ENCODE peak calls at places on chromosomes 6 and 20, in eight cellular contexts. R is cardiac muscle cell, C is upper lobe of right lung, G is Ammon's horn, N is A172, U is A549, F is WERI-Rb-1, P is astrocyte of the spinal cord. Z is an unnamed sample.

GRCh38 chr20:11807070-11807741 is 110.5 kb upstream of the BTBD3 start:
- DNase-seq in R (peak; percentile 87), C (no peak), G (no peak), N (peak; percentile 86), U (peak; percentile 30), F (no peak), P (peak; percentile 92), Z (no peak)

GRCh38 chr20:24662286-24662685 is 192.9 kb downstream of the SYNDIG1 start:
- DNase-seq in R (no peak), C (no peak), G (no peak), N (no peak), U (no peak), F (no peak), P (no peak), Z (no peak)

GRCh38 chr20:64038252-64038578 is 2.2 kb downstream of the C20orf204 start:
- DNase-seq in R (no peak), C (no peak), G (no peak), N (no peak), U (no peak), F (peak; percentile 39), P (no peak), Z (no peak)

GRCh38 chr20:51495921-51496545 is 46.5 kb downstream of the NFATC2 start:
- DNase-seq in R (no peak), C (no peak), G (no peak), N (no peak), U (no peak), F (no peak), P (no peak), Z (no peak)

GRCh38 chr20:1881240-1881835 is 13.9 kb upstream of the SIRPA start:
- DNase-seq in R (no peak), C (no peak), G (peak; percentile 70), N (peak; percentile 15), U (no peak), F (no peak), P (no peak), Z (no peak)

GRCh38 chr6:149211046-149211571 is 106.4 kb upstream of the TAB2 start:
- DNase-seq in R (peak; percentile 43), C (no peak), G (no peak), N (peak; percentile 20), U (no peak), F (no peak), P (no peak), Z (no peak)

GRCh38 chr6:116165596-116165995 is 39.7 kb upstream of the COL10A1 start:
- DNase-seq in R (no peak), C (no peak), G (no peak), N (no peak), U (no peak), F (no peak), P (no peak), Z (no peak)

GRCh38 chr20:24359306-24359705 is 110.1 kb upstream of the SYNDIG1 start:
- DNase-seq in R (no peak), C (no peak), G (no peak), N (no peak), U (no peak), F (peak; percentile 30), P (no peak), Z (no peak)

GRCh38 chr6:112149719-112150263 is 62.4 kb downstream of the FAM229B start:
- DNase-seq in R (peak; percentile 59), C (no peak), G (no peak), N (no peak), U (no peak), F (no peak), P (no peak), Z (no peak)

GRCh38 chr6:119347466-119348307 is 1.9 kb downstream of the MAN1A1 start:
- DNase-seq in R (no peak), C (peak; percentile 74), G (peak; percentile 59), N (no peak), U (no peak), F (no peak), P (no peak), Z (no peak)

GRCh38 chr6:108589244-108589730 is 28.6 kb downstream of the FOXO3 start:
- DNase-seq in R (peak; percentile 88), C (peak; percentile 85), G (peak; percentile 88), N (peak; percentile 56), U (peak; percentile 71), F (no peak), P (peak; percentile 69), Z (peak; percentile 94)

GRCh38 chr6:170150590-170150945 is 140.3 kb downstream of the DLL1 start:
- DNase-seq in R (no peak), C (no peak), G (no peak), N (no peak), U (no peak), F (peak; percentile 56), P (no peak), Z (no peak)

GRCh38 chr6:163667372-163668060 is 253.0 kb downstream of the QKI start:
- DNase-seq in R (peak; percentile 62), C (no peak), G (peak; percentile 77), N (peak; percentile 24), U (no peak), F (no peak), P (peak; percentile 35), Z (no peak)

GRCh38 chr6:108622601-108623335 is 62.1 kb downstream of the FOXO3 start:
- DNase-seq in R (peak; percentile 92), C (no peak), G (peak; percentile 64), N (peak; percentile 43), U (peak; percentile 10), F (peak; percentile 25), P (peak; percentile 93), Z (no peak)

GRCh38 chr6:2918936-2919335 is 15.8 kb upstream of the SERPINB9 start:
- DNase-seq in R (no peak), C (peak; percentile 46), G (no peak), N (no peak), U (no peak), F (peak; percentile 3), P (no peak), Z (no peak)

GRCh38 chr6:402901-403658 is 11.5 kb downstream of the IRF4 start:
- DNase-seq in R (no peak), C (no peak), G (no peak), N (no peak), U (no peak), F (no peak), P (no peak), Z (no peak)

GRCh38 chr20:12072945-12073245 is 155.2 kb downstream of the BTBD3 start:
- DNase-seq in R (no peak), C (no peak), G (no peak), N (peak; percentile 75), U (no peak), F (no peak), P (peak; percentile 75), Z (no peak)

GRCh38 chr6:160277144-160277543 is 18.5 kb upstream of the SLC22A2 start:
- DNase-seq in R (no peak), C (no peak), G (no peak), N (no peak), U (no peak), F (no peak), P (no peak), Z (peak; percentile 55)

GRCh38 chr6:27495386-27496135 is 22.7 kb upstream of the ZNF184 start:
- DNase-seq in R (peak; percentile 79), C (no peak), G (no peak), N (peak; percentile 96), U (peak; percentile 90), F (no peak), P (peak; percentile 75), Z (no peak)

GRCh38 chr6:154510144-154510905 is at the start of gene CNKSR3:
- DNase-seq in R (peak; percentile 97), C (peak; percentile 92), G (peak; percentile 67), N (peak; percentile 74), U (peak; percentile 88), F (peak; percentile 83), P (peak; percentile 98), Z (peak; percentile 93)

GRCh38 chr20:47907031-47907670 is 121.9 kb upstream of the SULF2 start:
- DNase-seq in R (no peak), C (no peak), G (no peak), N (no peak), U (no peak), F (no peak), P (no peak), Z (no peak)

GRCh38 chr6:19759117-19759880 is 77.9 kb upstream of the ID4 start:
- DNase-seq in R (peak; percentile 54), C (no peak), G (no peak), N (peak; percentile 89), U (peak; percentile 11), F (no peak), P (peak; percentile 78), Z (no peak)

GRCh38 chr20:35059110-35059509 is 33.5 kb downstream of the TRPC4AP start:
- DNase-seq in R (no peak), C (no peak), G (no peak), N (no peak), U (no peak), F (no peak), P (no peak), Z (no peak)

GRCh38 chr6:14086701-14087100 is 30.9 kb upstream of the CD83 start:
- DNase-seq in R (no peak), C (no peak), G (no peak), N (no peak), U (no peak), F (no peak), P (peak; percentile 8), Z (no peak)

GRCh38 chr6:90217621-90218496 is 78.8 kb downstream of the BACH2 start:
- DNase-seq in R (no peak), C (peak; percentile 67), G (peak; percentile 35), N (no peak), U (peak; percentile 87), F (no peak), P (no peak), Z (peak; percentile 92)

GRCh38 chr6:139187489-139187888 is 52.6 kb downstream of the HECA start:
- DNase-seq in R (no peak), C (no peak), G (no peak), N (no peak), U (no peak), F (no peak), P (no peak), Z (no peak)

GRCh38 chr6:25301358-25301757 is 22.2 kb downstream of the CARMIL1 start:
- DNase-seq in R (no peak), C (no peak), G (no peak), N (no peak), U (no peak), F (no peak), P (no peak), Z (no peak)

GRCh38 chr6:56902551-56903464 is 52.1 kb upstream of the BEND6 start:
- DNase-seq in R (peak; percentile 85), C (no peak), G (peak; percentile 46), N (peak; percentile 41), U (no peak), F (no peak), P (peak; percentile 64), Z (no peak)

GRCh38 chr6:11315743-11316437 is 83.4 kb upstream of the NEDD9 start:
- DNase-seq in R (peak; percentile 57), C (no peak), G (no peak), N (peak; percentile 76), U (peak; percentile 95), F (no peak), P (peak; percentile 96), Z (no peak)

GRCh38 chr20:39851459-39851858 is 837.6 kb downstream of the MAFB start:
- DNase-seq in R (peak; percentile 27), C (no peak), G (no peak), N (peak; percentile 62), U (no peak), F (no peak), P (peak; percentile 34), Z (no peak)

GRCh38 chr6:34556493-34556892 is 364 bp upstream of the SPDEF start:
- DNase-seq in R (no peak), C (no peak), G (no peak), N (no peak), U (no peak), F (no peak), P (no peak), Z (no peak)

GRCh38 chr6:169099411-169100202 is 154.0 kb downstream of the THBS2 start:
- DNase-seq in R (peak; percentile 43), C (no peak), G (no peak), N (peak; percentile 59), U (peak; percentile 50), F (no peak), P (peak; percentile 47), Z (peak; percentile 68)

GRCh38 chr6:36985963-36986703 is at the start of gene MTCH1:
- DNase-seq in R (peak; percentile 94), C (peak; percentile 94), G (peak; percentile 94), N (peak; percentile 63), U (peak; percentile 81), F (peak; percentile 94), P (peak; percentile 91), Z (peak; percentile 97)

GRCh38 chr6:28443112-28443773 is at the start of gene ZSCAN23:
- DNase-seq in R (peak; percentile 92), C (peak; percentile 86), G (peak; percentile 75), N (peak; percentile 82), U (no peak), F (peak; percentile 96), P (peak; percentile 89), Z (no peak)